ENCODE peak calls at places on chromosomes 1 and 21, in six cellular contexts. Y is adrenal gland, I is tibial nerve, E is stomach, J is IMR-90, A is Peyer's patch. F is an unnamed sample. For H3K27me3, the result is how much of the 10 kb centered on the place peaks cover.

GRCh38 chr1:2115922-2116341 is 65.7 kb downstream of the PRKCZ start:
- DNase-seq in J (peak), I (no peak), Y (no peak), A (no peak), E (no peak), F (no peak)

GRCh38 chr1:27418326-27418761 is 25.9 kb downstream of the GPR3 start:
- DNase-seq in A (peak), I (no peak), Y (peak), E (peak), J (peak), F (peak)

GRCh38 chr1:177753655-177754054 is 216.2 kb downstream of the SEC16B start:
- DNase-seq in Y (no peak), A (no peak), E (no peak), I (no peak), J (no peak), F (no peak)

GRCh38 chr1:228393268-228393699 is 13.4 kb downstream of the TRIM11 start:
- DNase-seq in E (peak), A (no peak), Y (peak), J (peak), I (no peak), F (no peak)

GRCh38 chr1:172254521-172255222 is 165.8 kb upstream of the C1orf105 start:
- DNase-seq in A (no peak), E (no peak), I (no peak), J (peak), Y (no peak), F (no peak)

GRCh38 chr1:112548540-112548939 is 39.8 kb downstream of the WNT2B start:
- DNase-seq in I (no peak), J (no peak), E (no peak), Y (no peak), A (no peak), F (no peak)

GRCh38 chr1:21261551-21262281 is 28.5 kb downstream of the ECE1 start:
- DNase-seq in A (no peak), E (peak), J (peak), Y (peak), I (peak), F (peak)

GRCh38 chr1:113141650-113142473 is 68.9 kb downstream of the LRIG2 start:
- DNase-seq in E (no peak), A (no peak), J (peak), Y (no peak), I (no peak), F (no peak)

GRCh38 chr1:11930571-11931445 is 3.7 kb upstream of the PLOD1 start:
- DNase-seq in A (no peak), E (no peak), I (no peak), J (peak), Y (no peak), F (peak)

GRCh38 chr21:28239345-28239744 is 753.3 kb downstream of the LTN1 start:
- DNase-seq in I (no peak), A (no peak), J (no peak), Y (no peak), E (no peak), F (peak)

GRCh38 chr1:153866045-153866850 is 56.5 kb downstream of the GATAD2B start:
- DNase-seq in Y (no peak), E (no peak), J (peak), I (no peak), A (no peak), F (no peak)

GRCh38 chr1:64536217-64536835 is 66.4 kb downstream of the CACHD1 start:
- DNase-seq in I (no peak), J (no peak), E (no peak), A (no peak), Y (no peak), F (no peak)

GRCh38 chr1:228426518-228427175 is 10.0 kb upstream of the TRIM17 start:
- DNase-seq in Y (no peak), J (no peak), A (no peak), E (no peak), I (no peak), F (no peak)

GRCh38 chr1:155320661-155321576 is at the start of gene RUSC1:
- DNase-seq in I (peak), E (peak), A (peak), J (peak), Y (peak), F (peak)

GRCh38 chr1:15341634-15342375 is 67.9 kb upstream of the EFHD2 start:
- DNase-seq in I (no peak), E (no peak), Y (peak), A (no peak), J (peak), F (no peak)

GRCh38 chr1:186842547-186842946 is 13.8 kb downstream of the PLA2G4A start:
- DNase-seq in E (no peak), J (no peak), Y (no peak), A (no peak), I (no peak), F (no peak)

GRCh38 chr1:20616468-20617156 is 16.6 kb upstream of the PINK1 start:
- DNase-seq in A (no peak), I (no peak), E (no peak), J (peak), Y (peak), F (no peak)

GRCh38 chr1:117371436-117372151 is 4.3 kb downstream of the MAN1A2 start:
- DNase-seq in I (no peak), A (no peak), E (no peak), Y (no peak), J (peak), F (no peak)

GRCh38 chr1:247358920-247359319 is 27.3 kb upstream of the ZNF496 start:
- DNase-seq in I (no peak), E (no peak), A (no peak), J (peak), Y (peak), F (no peak)

GRCh38 chr1:67342002-67342890 is 34.6 kb downstream of the IL12RB2 start:
- DNase-seq in E (no peak), Y (no peak), I (no peak), J (no peak), A (no peak), F (no peak)

GRCh38 chr21:38925923-38926322 is 120.2 kb downstream of the ETS2 start:
- DNase-seq in A (no peak), Y (peak), I (no peak), E (peak), J (peak), F (peak)

GRCh38 chr1:183869671-183870070 is 64.8 kb downstream of the RGL1 start:
- DNase-seq in I (no peak), E (no peak), Y (no peak), A (no peak), J (peak), F (no peak)

GRCh38 chr1:224769987-224770693 is 154.0 kb downstream of the CNIH3 start:
- DNase-seq in J (peak), A (no peak), E (no peak), I (no peak), Y (no peak), F (no peak)

GRCh38 chr21:45219517-45219916 is 68.2 kb downstream of the POFUT2 start:
- DNase-seq in Y (no peak), I (no peak), A (no peak), J (peak), E (no peak), F (no peak)

GRCh38 chr1:33301273-33301984 is 19.5 kb downstream of the A3GALT2 start:
- DNase-seq in E (no peak), I (no peak), A (no peak), Y (peak), J (peak), F (peak)

GRCh38 chr1:50414853-50415234 is 8.4 kb downstream of the DMRTA2 start:
- DNase-seq in A (no peak), E (no peak), I (no peak), Y (no peak), J (no peak), F (no peak)

GRCh38 chr1:38476784-38477175 is 382.8 kb downstream of the RRAGC start:
- DNase-seq in J (no peak), A (no peak), I (no peak), Y (no peak), E (no peak), F (no peak)
- H3K27me3 ChIP-seq in J (under half), A (under half), I (under half), Y (under half), E (half or more), F (half or more)

DNA sequence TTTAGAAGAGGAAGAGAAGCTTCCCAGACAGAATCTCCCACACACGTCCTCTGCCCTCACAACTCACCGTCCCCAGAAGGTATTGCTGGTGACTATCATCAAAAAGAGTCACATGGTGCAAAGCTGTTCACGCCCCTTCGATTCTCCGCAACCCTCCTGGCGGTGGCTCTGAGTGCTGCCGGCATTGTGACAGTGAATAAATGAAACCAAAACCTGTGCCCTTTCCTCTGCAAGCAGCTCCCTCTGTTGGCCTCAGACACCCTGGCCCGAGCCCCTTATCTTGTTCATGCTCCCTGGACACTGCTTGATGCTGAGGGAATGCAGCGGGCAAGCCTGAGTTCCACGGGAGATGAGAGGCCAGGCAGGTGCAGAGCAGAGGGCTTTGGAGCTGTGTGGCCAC is 510.3 kb downstream of the NPHP4 start:
- DNase-seq in J (no peak), E (no peak), Y (no peak), I (no peak), A (no peak), F (no peak)
- TF ChIP-seq CTCF in J (no peak), E (no peak), Y (no peak), I (no peak), A (peak), F (no peak)

GRCh38 chr1:42784547-42784945 is 245 bp upstream of the TMEM269 start:
- DNase-seq in J (no peak), I (no peak), A (no peak), Y (no peak), E (no peak), F (no peak)

GRCh38 chr1:42788021-42788420 is 3.2 kb downstream of the TMEM269 start:
- DNase-seq in A (no peak), Y (no peak), J (no peak), E (no peak), I (no peak), F (no peak)

GRCh38 chr1:42786097-42786496 is 1.3 kb downstream of the TMEM269 start:
- DNase-seq in A (no peak), Y (no peak), J (no peak), I (no peak), E (no peak), F (no peak)

GRCh38 chr1:42783092-42783491 is 1.7 kb upstream of the TMEM269 start:
- DNase-seq in A (no peak), I (no peak), E (no peak), Y (no peak), J (no peak), F (no peak)

GRCh38 chr1:42784946-42785693 is at the start of gene TMEM269:
- DNase-seq in I (no peak), J (no peak), Y (peak), A (peak), E (peak), F (peak)
- TF ChIP-seq POLR2A in I (no peak), J (no peak), Y (no peak), A (no peak), E (no peak), F (no peak)

DNA sequence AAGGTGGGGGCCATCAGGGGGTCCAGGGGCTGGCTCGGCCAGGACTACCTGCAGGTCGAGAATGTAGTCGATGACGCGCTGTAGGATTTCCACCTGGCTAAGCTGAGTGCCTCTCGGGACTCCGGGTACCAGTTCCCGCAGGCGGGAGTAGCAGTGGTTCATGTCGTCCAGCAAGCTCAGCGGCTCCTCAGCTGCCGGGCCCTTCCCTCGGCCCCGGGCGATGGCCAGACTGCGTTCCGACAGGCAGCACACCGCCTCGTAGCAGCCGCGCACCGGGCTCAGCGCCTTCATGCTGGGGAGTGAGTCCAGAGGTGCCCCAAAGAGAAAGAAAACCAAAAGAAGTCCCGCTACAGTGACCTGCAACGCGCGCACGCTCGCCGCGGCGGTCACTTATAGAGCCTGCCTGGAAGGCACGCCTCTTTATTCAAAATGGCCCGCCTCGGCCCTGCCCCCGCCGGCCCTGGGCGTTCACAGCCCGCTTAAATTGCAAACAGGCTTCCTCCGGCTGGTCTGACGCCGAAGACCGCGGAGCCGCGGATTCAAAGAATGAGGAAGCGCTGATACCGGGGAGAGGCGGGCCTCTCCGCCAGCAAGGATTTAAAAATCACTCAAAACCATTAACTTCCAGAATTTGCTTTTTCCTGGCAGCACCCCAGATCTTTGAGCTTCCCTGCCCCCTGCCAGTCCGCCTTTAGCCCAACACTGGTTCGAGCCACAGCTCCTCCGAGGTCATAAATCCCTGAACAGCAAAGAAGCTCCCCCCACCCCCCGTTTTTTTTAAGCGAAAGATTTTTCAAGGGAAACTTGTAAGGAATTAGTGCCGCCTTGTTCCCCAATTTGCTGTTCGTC is at the start of gene ID3:
- DNase-seq in J (peak), A (peak), I (peak), E (peak), Y (peak), F (peak)
- H3K27me3 ChIP-seq in J (under half), A (under half), I (under half), E (under half), Y (under half), F (under half)

DNA sequence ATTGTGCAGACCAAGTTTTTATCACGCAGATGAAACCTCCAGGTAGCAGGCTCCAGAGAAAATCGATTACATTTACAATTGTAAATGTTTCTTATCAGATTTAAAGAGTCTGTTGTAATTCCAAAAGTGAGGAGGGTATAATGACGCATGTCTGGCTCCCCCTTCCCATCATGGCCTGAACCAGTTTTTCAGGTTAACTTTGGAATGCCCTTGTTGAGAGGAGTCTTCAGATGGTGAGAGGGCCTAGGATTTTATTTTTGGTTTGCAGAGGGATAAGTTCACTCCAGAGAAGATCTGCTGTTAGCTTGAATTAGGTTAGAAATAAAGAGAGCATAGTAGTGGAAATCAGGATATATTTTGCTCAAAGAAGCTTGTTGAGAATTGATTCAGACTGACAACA is 1028.3 kb upstream of the B3GALT2 start:
- DNase-seq in I (no peak), A (no peak), E (no peak), J (no peak), Y (no peak), F (no peak)
- TF ChIP-seq CTCF in I (no peak), A (no peak), E (no peak), J (no peak), Y (no peak), F (no peak)

DNA sequence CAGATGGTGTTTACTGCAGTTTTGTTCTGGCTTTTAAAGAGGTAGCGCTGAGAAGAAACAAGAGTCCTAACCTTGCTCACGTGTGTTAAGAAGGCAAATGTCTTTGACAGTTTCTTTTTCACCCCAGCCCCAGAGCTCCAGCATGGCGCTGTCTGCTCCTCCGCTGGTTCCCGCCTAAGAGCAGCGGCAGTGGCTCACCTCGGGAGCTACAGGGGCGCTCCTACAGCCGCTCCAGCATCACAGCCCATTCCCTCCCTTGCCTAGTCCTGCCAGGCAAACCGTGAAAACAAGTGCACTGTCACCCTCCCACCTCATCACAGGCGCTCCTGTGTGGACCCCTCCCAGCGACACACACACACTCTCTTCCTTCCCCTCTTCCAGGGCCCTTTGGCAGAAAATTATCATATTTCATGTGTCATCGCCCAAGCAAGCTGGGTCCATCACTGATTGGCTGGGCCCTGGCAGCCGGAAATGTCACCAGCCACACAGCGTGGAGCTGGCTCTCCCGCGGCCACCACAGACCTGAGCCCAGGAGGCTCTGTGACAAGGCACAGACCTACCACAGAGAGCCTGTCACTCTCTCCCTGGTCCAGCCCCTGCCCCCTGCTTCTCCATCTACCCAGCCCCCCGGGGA is 1.2 kb upstream of the HIVEP3 start:
- DNase-seq in A (peak), I (no peak), E (peak), Y (peak), J (peak), F (peak)
- TF ChIP-seq POLR2A in A (no peak), I (no peak), E (no peak), Y (no peak), J (no peak), F (peak)

DNA sequence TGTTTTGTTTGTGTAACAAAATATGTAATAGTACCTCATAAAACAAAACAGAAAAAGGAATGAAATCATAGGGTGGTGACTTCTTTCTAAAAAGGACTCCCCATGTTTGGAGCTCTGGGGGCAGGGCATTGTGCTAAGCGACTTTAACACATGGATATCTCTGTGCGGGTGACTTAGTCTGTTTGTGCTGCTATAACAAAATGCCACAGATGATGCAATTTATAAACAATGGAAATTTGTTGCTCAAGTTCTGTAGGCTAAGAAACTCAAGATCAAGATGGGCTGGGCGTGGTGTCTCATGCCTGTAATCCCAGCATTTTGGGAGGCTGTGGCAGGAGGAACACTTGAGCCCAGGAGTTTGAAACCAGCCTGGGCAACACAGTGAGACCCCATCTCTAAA is 85.4 kb upstream of the SIM2 start:
- DNase-seq in Y (no peak), A (no peak), J (no peak), I (no peak), E (no peak), F (no peak)
- H3K27me3 ChIP-seq in Y (under half), A (under half), J (under half), I (under half), E (under half), F (under half)

GRCh38 chr1:56188855-56189254 is 390.5 kb downstream of the PLPP3 start:
- DNase-seq in E (no peak), A (no peak), J (no peak), Y (no peak), I (no peak), F (no peak)

GRCh38 chr1:56189454-56189853 is 389.9 kb downstream of the PLPP3 start:
- DNase-seq in Y (no peak), E (no peak), A (no peak), I (no peak), J (no peak), F (no peak)

GRCh38 chr1:56190975-56191768 is 388.2 kb downstream of the PLPP3 start:
- DNase-seq in I (no peak), Y (no peak), E (no peak), A (no peak), J (peak), F (no peak)

GRCh38 chr1:56188216-56188615 is 391.1 kb downstream of the PLPP3 start:
- DNase-seq in J (no peak), E (no peak), Y (no peak), I (no peak), A (no peak), F (peak)

GRCh38 chr1:56189946-56190920 is 389.1 kb downstream of the PLPP3 start:
- DNase-seq in Y (no peak), J (no peak), E (no peak), I (no peak), A (no peak), F (no peak)
- TF ChIP-seq CTCF in Y (peak), J (peak), E (no peak), I (no peak), A (peak), F (peak)

F was measured in heart left ventricle.